ENCODE peak calls at places on chromosomes 3 and 15, in nine cellular contexts. One of them, this sample, is unnamed.

GRCh38 chr3:45690331-45691035 is 1.3 kb downstream of the SACM1L start:
- DNase-seq in naive thymus-derived CD4-positive, alpha-beta T cell: no peak
- DNase-seq in ovary: no peak
- DNase-seq in A549: no peak
- DNase-seq in sigmoid colon: no peak
- DNase-seq in lower lobe of right lung: no peak
- DNase-seq in hepatocyte: no peak
- DNase-seq in osteoblast: no peak
- DNase-seq in CD8-positive, alpha-beta memory T cell: no peak
- DNase-seq in this sample: peak; percentile 21

GRCh38 chr3:32435911-32436815 is 44.5 kb downstream of the CMTM7 start:
- DNase-seq in naive thymus-derived CD4-positive, alpha-beta T cell: no peak
- DNase-seq in ovary: no peak
- DNase-seq in A549: no peak
- DNase-seq in sigmoid colon: no peak
- DNase-seq in lower lobe of right lung: no peak
- DNase-seq in hepatocyte: no peak
- DNase-seq in osteoblast: no peak
- DNase-seq in CD8-positive, alpha-beta memory T cell: no peak
- DNase-seq in this sample: no peak

GRCh38 chr3:173733029-173733652 is 335.6 kb downstream of the NLGN1 start:
- DNase-seq in naive thymus-derived CD4-positive, alpha-beta T cell: no peak
- DNase-seq in ovary: no peak
- DNase-seq in A549: peak; percentile 16
- DNase-seq in sigmoid colon: no peak
- DNase-seq in lower lobe of right lung: no peak
- DNase-seq in hepatocyte: peak; percentile 47
- DNase-seq in osteoblast: no peak
- DNase-seq in CD8-positive, alpha-beta memory T cell: no peak
- DNase-seq in this sample: peak; percentile 1

GRCh38 chr3:38029400-38030125 is at the start of gene PLCD1:
- DNase-seq in naive thymus-derived CD4-positive, alpha-beta T cell: no peak
- DNase-seq in ovary: peak; percentile 89
- DNase-seq in A549: peak; percentile 28
- DNase-seq in sigmoid colon: peak; percentile 90
- DNase-seq in lower lobe of right lung: peak; percentile 85
- DNase-seq in hepatocyte: peak; percentile 89
- DNase-seq in osteoblast: peak; percentile 98
- DNase-seq in CD8-positive, alpha-beta memory T cell: peak; percentile 15
- DNase-seq in this sample: peak; percentile 37

GRCh38 chr3:105367063-105367405 is 325 bp downstream of the ALCAM start:
- DNase-seq in naive thymus-derived CD4-positive, alpha-beta T cell: no peak
- DNase-seq in ovary: peak; percentile 54
- DNase-seq in A549: no peak
- DNase-seq in sigmoid colon: peak; percentile 64
- DNase-seq in lower lobe of right lung: peak; percentile 65
- DNase-seq in hepatocyte: peak; percentile 49
- DNase-seq in osteoblast: no peak
- DNase-seq in CD8-positive, alpha-beta memory T cell: no peak
- DNase-seq in this sample: no peak

GRCh38 chr3:137385922-137386321 is 378.2 kb upstream of the SOX14 start:
- DNase-seq in naive thymus-derived CD4-positive, alpha-beta T cell: no peak
- DNase-seq in ovary: no peak
- DNase-seq in A549: no peak
- DNase-seq in sigmoid colon: no peak
- DNase-seq in lower lobe of right lung: no peak
- DNase-seq in hepatocyte: no peak
- DNase-seq in osteoblast: no peak
- DNase-seq in CD8-positive, alpha-beta memory T cell: no peak
- DNase-seq in this sample: no peak

GRCh38 chr15:88604972-88605506 is 16.1 kb upstream of the AEN start:
- DNase-seq in naive thymus-derived CD4-positive, alpha-beta T cell: no peak
- DNase-seq in ovary: no peak
- DNase-seq in A549: no peak
- DNase-seq in sigmoid colon: no peak
- DNase-seq in lower lobe of right lung: no peak
- DNase-seq in hepatocyte: no peak
- DNase-seq in osteoblast: no peak
- DNase-seq in CD8-positive, alpha-beta memory T cell: no peak
- DNase-seq in this sample: no peak

GRCh38 chr15:30885814-30886213 is 17.9 kb upstream of the FAN1 start:
- DNase-seq in naive thymus-derived CD4-positive, alpha-beta T cell: no peak
- DNase-seq in ovary: no peak
- DNase-seq in A549: no peak
- DNase-seq in sigmoid colon: no peak
- DNase-seq in lower lobe of right lung: no peak
- DNase-seq in hepatocyte: peak; percentile 38
- DNase-seq in osteoblast: peak; percentile 69
- DNase-seq in CD8-positive, alpha-beta memory T cell: no peak
- DNase-seq in this sample: peak; percentile 38

GRCh38 chr3:40851836-40852235 is 327.1 kb downstream of the ZNF621 start:
- DNase-seq in naive thymus-derived CD4-positive, alpha-beta T cell: no peak
- DNase-seq in ovary: no peak
- DNase-seq in A549: no peak
- DNase-seq in sigmoid colon: no peak
- DNase-seq in lower lobe of right lung: no peak
- DNase-seq in hepatocyte: no peak
- DNase-seq in osteoblast: no peak
- DNase-seq in CD8-positive, alpha-beta memory T cell: no peak
- DNase-seq in this sample: no peak

GRCh38 chr15:63945005-63945788 is 101.1 kb downstream of the DAPK2 start:
- DNase-seq in naive thymus-derived CD4-positive, alpha-beta T cell: peak; percentile 43
- DNase-seq in ovary: peak; percentile 74
- DNase-seq in A549: peak; percentile 64
- DNase-seq in sigmoid colon: peak; percentile 74
- DNase-seq in lower lobe of right lung: peak; percentile 83
- DNase-seq in hepatocyte: peak; percentile 78
- DNase-seq in osteoblast: peak; percentile 94
- DNase-seq in CD8-positive, alpha-beta memory T cell: peak; percentile 53
- DNase-seq in this sample: peak; percentile 63

DNA sequence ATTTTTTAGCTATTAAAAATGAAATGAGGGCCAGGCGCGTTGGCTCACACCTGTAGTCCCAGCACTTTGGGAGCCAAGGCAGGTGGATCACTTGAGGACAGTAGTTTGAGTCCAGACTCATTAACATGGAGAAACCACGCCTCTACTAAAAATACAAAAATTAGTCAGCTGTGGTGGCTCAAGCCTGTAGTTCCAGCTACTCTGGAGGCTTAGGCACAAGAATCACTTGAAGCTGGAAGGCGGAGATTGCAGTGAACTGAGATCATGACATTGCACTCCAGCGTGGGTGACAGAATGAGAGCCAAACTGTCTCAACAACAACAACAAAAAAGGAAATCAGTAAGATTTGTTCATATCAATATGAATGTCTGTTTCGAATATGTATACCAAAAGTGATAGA is 517.1 kb downstream of the ROBO1 start:
- DNase-seq in naive thymus-derived CD4-positive, alpha-beta T cell: no peak
- DNase-seq in ovary: no peak
- DNase-seq in A549: no peak
- DNase-seq in sigmoid colon: no peak
- DNase-seq in lower lobe of right lung: no peak
- DNase-seq in hepatocyte: no peak
- DNase-seq in osteoblast: no peak
- DNase-seq in CD8-positive, alpha-beta memory T cell: no peak
- DNase-seq in this sample: no peak
- H3K4me3 ChIP-seq in naive thymus-derived CD4-positive, alpha-beta T cell: no peak overlapping the region
- H3K4me3 ChIP-seq in ovary: no peak overlapping the region
- H3K4me3 ChIP-seq in A549: no peak overlapping the region
- H3K4me3 ChIP-seq in sigmoid colon: no peak overlapping the region
- H3K4me3 ChIP-seq in lower lobe of right lung: no peak overlapping the region
- H3K4me3 ChIP-seq in hepatocyte: no peak overlapping the region
- H3K4me3 ChIP-seq in osteoblast: no peak overlapping the region
- H3K4me3 ChIP-seq in CD8-positive, alpha-beta memory T cell: no peak overlapping the region
- H3K4me3 ChIP-seq in this sample: no peak overlapping the region

GRCh38 chr3:169512991-169513390 is 150.5 kb downstream of the MECOM start:
- DNase-seq in naive thymus-derived CD4-positive, alpha-beta T cell: no peak
- DNase-seq in ovary: no peak
- DNase-seq in A549: no peak
- DNase-seq in sigmoid colon: no peak
- DNase-seq in lower lobe of right lung: no peak
- DNase-seq in hepatocyte: no peak
- DNase-seq in osteoblast: peak; percentile 47
- DNase-seq in CD8-positive, alpha-beta memory T cell: no peak
- DNase-seq in this sample: peak; percentile 88

GRCh38 chr3:169509780-169510179 is 153.7 kb downstream of the MECOM start:
- DNase-seq in naive thymus-derived CD4-positive, alpha-beta T cell: no peak
- DNase-seq in ovary: no peak
- DNase-seq in A549: no peak
- DNase-seq in sigmoid colon: no peak
- DNase-seq in lower lobe of right lung: no peak
- DNase-seq in hepatocyte: no peak
- DNase-seq in osteoblast: no peak
- DNase-seq in CD8-positive, alpha-beta memory T cell: no peak
- DNase-seq in this sample: no peak

GRCh38 chr3:169509359-169509758 is 154.2 kb downstream of the MECOM start:
- DNase-seq in naive thymus-derived CD4-positive, alpha-beta T cell: no peak
- DNase-seq in ovary: no peak
- DNase-seq in A549: no peak
- DNase-seq in sigmoid colon: no peak
- DNase-seq in lower lobe of right lung: no peak
- DNase-seq in hepatocyte: no peak
- DNase-seq in osteoblast: no peak
- DNase-seq in CD8-positive, alpha-beta memory T cell: no peak
- DNase-seq in this sample: no peak

GRCh38 chr3:169508426-169508825 is 155.1 kb downstream of the MECOM start:
- DNase-seq in naive thymus-derived CD4-positive, alpha-beta T cell: no peak
- DNase-seq in ovary: no peak
- DNase-seq in A549: no peak
- DNase-seq in sigmoid colon: no peak
- DNase-seq in lower lobe of right lung: no peak
- DNase-seq in hepatocyte: no peak
- DNase-seq in osteoblast: no peak
- DNase-seq in CD8-positive, alpha-beta memory T cell: no peak
- DNase-seq in this sample: no peak

DNA sequence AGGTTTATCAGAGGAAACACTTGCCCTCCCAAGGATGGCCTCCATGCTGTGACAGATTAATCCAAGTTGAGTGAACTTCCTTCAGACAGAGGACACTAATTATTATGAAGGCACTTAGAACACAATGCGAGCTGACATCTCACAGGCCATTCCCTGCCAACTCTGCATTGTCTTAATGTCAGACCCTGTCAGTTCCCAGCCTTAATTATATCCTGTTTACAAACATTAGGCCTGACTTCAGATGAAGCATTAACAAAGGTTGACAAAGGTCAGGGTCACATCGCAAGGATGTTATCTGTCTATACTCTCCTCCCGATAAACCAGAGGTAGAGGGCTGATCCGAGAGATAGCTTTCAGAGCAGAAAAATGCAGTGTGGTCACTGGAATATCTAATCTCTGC is 153.1 kb downstream of the MECOM start:
- DNase-seq in naive thymus-derived CD4-positive, alpha-beta T cell: no peak
- DNase-seq in ovary: no peak
- DNase-seq in A549: no peak
- DNase-seq in sigmoid colon: no peak
- DNase-seq in lower lobe of right lung: no peak
- DNase-seq in hepatocyte: no peak
- DNase-seq in osteoblast: no peak
- DNase-seq in CD8-positive, alpha-beta memory T cell: no peak
- DNase-seq in this sample: no peak
- H3K27ac ChIP-seq in naive thymus-derived CD4-positive, alpha-beta T cell: no peak overlapping the region
- H3K27ac ChIP-seq in ovary: no peak overlapping the region
- H3K27ac ChIP-seq in A549: no peak overlapping the region
- H3K27ac ChIP-seq in sigmoid colon: no peak overlapping the region
- H3K27ac ChIP-seq in lower lobe of right lung: no peak overlapping the region
- H3K27ac ChIP-seq in hepatocyte: no peak overlapping the region
- H3K27ac ChIP-seq in osteoblast: no peak overlapping the region
- H3K27ac ChIP-seq in CD8-positive, alpha-beta memory T cell: no peak overlapping the region
- H3K27ac ChIP-seq in this sample: peak overlapping the region; percentile 21

GRCh38 chr3:192063570-192063969 is 602.6 kb downstream of the PYDC2 start:
- DNase-seq in naive thymus-derived CD4-positive, alpha-beta T cell: no peak
- DNase-seq in ovary: no peak
- DNase-seq in A549: no peak
- DNase-seq in sigmoid colon: no peak
- DNase-seq in lower lobe of right lung: no peak
- DNase-seq in hepatocyte: peak; percentile 11
- DNase-seq in osteoblast: no peak
- DNase-seq in CD8-positive, alpha-beta memory T cell: no peak
- DNase-seq in this sample: no peak
- H3K4me3 ChIP-seq in naive thymus-derived CD4-positive, alpha-beta T cell: no peak overlapping the region
- H3K4me3 ChIP-seq in ovary: no peak overlapping the region
- H3K4me3 ChIP-seq in A549: no peak overlapping the region
- H3K4me3 ChIP-seq in sigmoid colon: no peak overlapping the region
- H3K4me3 ChIP-seq in lower lobe of right lung: no peak overlapping the region
- H3K4me3 ChIP-seq in hepatocyte: no peak overlapping the region
- H3K4me3 ChIP-seq in osteoblast: no peak overlapping the region
- H3K4me3 ChIP-seq in CD8-positive, alpha-beta memory T cell: no peak overlapping the region
- H3K4me3 ChIP-seq in this sample: no peak overlapping the region

DNA sequence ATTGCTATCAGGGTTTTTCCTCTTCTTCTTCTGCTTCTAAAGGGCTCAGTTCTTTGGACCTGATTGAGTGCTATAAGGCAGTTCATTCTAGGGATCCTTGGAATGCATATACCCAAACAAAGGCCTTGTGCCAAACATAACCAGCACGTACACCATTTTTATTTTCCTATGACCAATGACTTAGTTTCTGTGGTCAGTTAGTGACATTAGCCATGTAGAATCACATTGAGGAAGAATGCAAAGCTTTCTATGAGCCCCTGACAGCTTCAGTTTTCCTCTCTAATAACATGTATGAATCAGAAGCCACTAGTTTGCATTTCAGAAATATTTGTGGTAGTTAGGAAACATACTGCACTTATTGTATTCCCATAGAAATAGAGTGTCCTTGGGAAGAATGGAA is 240.0 kb downstream of the THRB start:
- DNase-seq in naive thymus-derived CD4-positive, alpha-beta T cell: no peak
- DNase-seq in ovary: no peak
- DNase-seq in A549: no peak
- DNase-seq in sigmoid colon: no peak
- DNase-seq in lower lobe of right lung: no peak
- DNase-seq in hepatocyte: no peak
- DNase-seq in osteoblast: no peak
- DNase-seq in CD8-positive, alpha-beta memory T cell: no peak
- DNase-seq in this sample: peak; percentile 19
- H3K27ac ChIP-seq in naive thymus-derived CD4-positive, alpha-beta T cell: no peak overlapping the region
- H3K27ac ChIP-seq in ovary: no peak overlapping the region
- H3K27ac ChIP-seq in A549: no peak overlapping the region
- H3K27ac ChIP-seq in sigmoid colon: no peak overlapping the region
- H3K27ac ChIP-seq in lower lobe of right lung: no peak overlapping the region
- H3K27ac ChIP-seq in hepatocyte: no peak overlapping the region
- H3K27ac ChIP-seq in osteoblast: no peak overlapping the region
- H3K27ac ChIP-seq in CD8-positive, alpha-beta memory T cell: no peak overlapping the region
- H3K27ac ChIP-seq in this sample: no peak overlapping the region

This sample was measured in SJCRH30.